ENCODE peak calls at places on chromosomes 7 and 10, in nine cellular contexts. O is IMR-90, M is adrenal gland, C is Peyer's patch, E is heart left ventricle, I is uterus, X is GM12878, D is spleen, T is sigmoid colon. K is an unnamed sample.
A peak's percentile ranks its signal among the peaks of the same experiment; 100 is the strongest.

GRCh38 chr7:5396999-5397656 is 26.5 kb downstream of the TNRC18 start:
- DNase-seq in O (peak; percentile 89), X (peak; percentile 77), I (peak; percentile 80), C (peak; percentile 84), T (peak; percentile 94), E (peak; percentile 84), M (peak; percentile 82), D (peak; percentile 99), K (peak; percentile 96)

GRCh38 chr10:124436191-124436638 is 13.6 kb downstream of the NKX1-2 start:
- DNase-seq in I (no peak), O (no peak), E (no peak), D (no peak), X (peak; percentile 47), M (no peak), C (no peak), T (peak; percentile 4), K (no peak)

GRCh38 chr10:34808789-34809745 is 6.0 kb downstream of the PARD3 start:
- DNase-seq in O (peak; percentile 43), C (no peak), T (peak; percentile 78), M (peak; percentile 21), X (no peak), E (peak; percentile 39), D (peak; percentile 53), I (no peak), K (no peak)

GRCh38 chr10:5047912-5048628 is 44.4 kb upstream of the AKR1C2 start:
- DNase-seq in X (no peak), E (no peak), C (no peak), T (no peak), D (no peak), M (no peak), I (no peak), O (peak; percentile 37), K (no peak)

GRCh38 chr7:70620333-70621055 is 511.4 kb upstream of the GALNT17 start:
- DNase-seq in C (no peak), D (no peak), E (no peak), I (no peak), X (no peak), T (no peak), M (no peak), O (no peak), K (peak; percentile 47)

GRCh38 chr10:58335306-58336005 is 650 bp downstream of the UBE2D1 start:
- DNase-seq in X (no peak), T (peak; percentile 70), E (peak; percentile 54), O (peak; percentile 61), C (no peak), D (no peak), M (peak; percentile 72), I (no peak), K (peak; percentile 90)

GRCh38 chr10:123478112-123478511 is 188.0 kb upstream of the GPR26 start:
- DNase-seq in T (peak; percentile 13), D (no peak), E (no peak), C (no peak), X (no peak), I (no peak), M (no peak), O (no peak), K (no peak)

GRCh38 chr7:27899601-27900000 is 159.6 kb downstream of the TAX1BP1 start:
- DNase-seq in E (no peak), X (no peak), C (no peak), T (no peak), O (no peak), M (no peak), I (no peak), D (no peak), K (no peak)

GRCh38 chr10:133159611-133159949 is 439 bp upstream of the KNDC1 start:
- DNase-seq in I (no peak), T (no peak), X (no peak), D (no peak), O (no peak), C (peak; percentile 43), M (no peak), E (no peak), K (no peak)

GRCh38 chr10:11163990-11164805 is 146.5 kb downstream of the CELF2 start:
- DNase-seq in E (peak; percentile 34), D (peak; percentile 82), T (no peak), X (no peak), O (no peak), M (no peak), C (no peak), I (no peak), K (no peak)

GRCh38 chr7:24722386-24723177 is 34.7 kb downstream of the GSDME start:
- DNase-seq in X (no peak), O (no peak), D (peak; percentile 74), E (no peak), I (no peak), C (no peak), T (no peak), M (no peak), K (no peak)

GRCh38 chr10:124742418-124743187 is 1.6 kb downstream of the FAM53B start:
- DNase-seq in M (peak; percentile 49), E (no peak), O (no peak), I (no peak), X (no peak), T (peak; percentile 78), C (peak; percentile 66), D (peak; percentile 85), K (peak; percentile 85)

GRCh38 chr10:15209827-15210509 is 41.5 kb upstream of the NMT2 start:
- DNase-seq in X (peak; percentile 9), T (peak; percentile 88), I (peak; percentile 86), O (peak; percentile 74), D (peak; percentile 90), E (peak; percentile 81), C (peak; percentile 72), M (peak; percentile 84), K (no peak)

GRCh38 chr7:4282434-4283223 is 399.5 kb upstream of the FOXK1 start:
- DNase-seq in X (no peak), C (no peak), O (peak; percentile 8), I (no peak), D (peak; percentile 30), M (no peak), T (no peak), E (no peak), K (no peak)

GRCh38 chr7:90708841-90709317 is 112.8 kb downstream of the CDK14 start:
- DNase-seq in E (no peak), I (no peak), C (no peak), X (peak; percentile 67), M (peak; percentile 13), T (no peak), D (no peak), O (no peak), K (no peak)

GRCh38 chr10:31819393-31819820 is 109.2 kb downstream of the ARHGAP12 start:
- DNase-seq in M (no peak), T (no peak), I (peak; percentile 23), E (no peak), D (no peak), X (no peak), O (no peak), C (no peak), K (no peak)

GRCh38 chr7:7330997-7331396 is 148.7 kb downstream of the C1GALT1 start:
- DNase-seq in E (no peak), C (no peak), M (no peak), D (no peak), O (no peak), I (no peak), X (no peak), T (no peak), K (no peak)

GRCh38 chr7:70698219-70698832 is 433.6 kb upstream of the GALNT17 start:
- DNase-seq in I (no peak), D (no peak), O (peak; percentile 73), M (peak; percentile 25), T (no peak), X (no peak), E (peak; percentile 36), C (no peak), K (no peak)

GRCh38 chr10:72097448-72098300 is 9.3 kb upstream of the SPOCK2 start:
- DNase-seq in C (no peak), O (peak; percentile 99), X (no peak), I (no peak), D (no peak), T (no peak), E (no peak), M (peak; percentile 88), K (no peak)

GRCh38 chr10:44851413-44851812 is 59.7 kb upstream of the TMEM72 start:
- DNase-seq in D (no peak), C (no peak), X (no peak), T (no peak), M (no peak), O (no peak), E (no peak), I (no peak), K (no peak)

DNA sequence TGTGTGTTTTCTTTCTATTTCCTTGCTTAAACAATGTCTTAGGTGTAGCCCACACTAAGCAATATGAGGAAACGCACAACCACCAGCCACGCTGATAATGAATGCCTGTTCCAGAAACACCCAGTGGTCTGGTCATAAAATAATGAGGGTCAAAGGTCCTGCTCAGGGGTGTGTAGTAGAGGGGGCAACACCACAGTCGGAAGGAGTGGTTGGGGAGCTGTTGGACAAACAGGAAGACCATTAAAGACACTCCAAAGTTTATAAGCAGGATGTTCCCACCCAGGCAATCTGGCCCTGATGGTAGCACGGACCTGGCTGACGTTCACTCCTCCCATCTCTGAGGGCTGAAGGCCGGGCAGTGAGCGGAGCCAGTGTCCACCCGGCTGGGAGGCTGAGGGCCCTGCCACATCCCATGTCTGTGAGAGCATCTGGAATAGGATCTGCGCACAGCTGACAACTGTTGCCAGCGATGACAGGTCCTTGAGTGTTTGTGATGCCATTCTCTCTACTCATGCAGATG is 7.7 kb downstream of the PKD1L1 start:
- DNase-seq in D (peak; percentile 83), E (peak; percentile 71), M (no peak), T (no peak), O (peak; percentile 77), X (no peak), C (peak; percentile 68), I (no peak), K (no peak)
- H3K27ac ChIP-seq in D (no peak overlapping the region), E (peak overlapping the region; percentile 74), M (no peak overlapping the region), T (peak overlapping the region; percentile 52), O (peak overlapping the region; percentile 68), X (no peak overlapping the region), C (peak overlapping the region; percentile 49), I (peak overlapping the region; percentile 15), K (peak overlapping the region; percentile 73)

GRCh38 chr7:134778941-134779740 is at the start of gene CALD1:
- DNase-seq in C (peak; percentile 52), X (no peak), D (no peak), M (peak; percentile 52), E (peak; percentile 81), O (peak; percentile 99), T (peak; percentile 96), I (peak; percentile 93), K (peak; percentile 41)
- TF ChIP-seq POLR2A in C (peak; percentile 28), X (no peak), D (no peak), M (peak; percentile 43), E (peak; percentile 82), O (peak; percentile 98), T (peak; percentile 84), I (peak; percentile 84), K (peak; percentile 39)

GRCh38 chr10:113216068-113216467 is 266.0 kb downstream of the TCF7L2 start:
- DNase-seq in I (no peak), C (no peak), D (no peak), O (no peak), E (no peak), X (no peak), M (no peak), T (no peak), K (no peak)
- TF ChIP-seq CTCF in I (no peak), C (no peak), D (no peak), O (no peak), E (no peak), X (no peak), M (no peak), T (no peak), K (peak; percentile 22)

DNA sequence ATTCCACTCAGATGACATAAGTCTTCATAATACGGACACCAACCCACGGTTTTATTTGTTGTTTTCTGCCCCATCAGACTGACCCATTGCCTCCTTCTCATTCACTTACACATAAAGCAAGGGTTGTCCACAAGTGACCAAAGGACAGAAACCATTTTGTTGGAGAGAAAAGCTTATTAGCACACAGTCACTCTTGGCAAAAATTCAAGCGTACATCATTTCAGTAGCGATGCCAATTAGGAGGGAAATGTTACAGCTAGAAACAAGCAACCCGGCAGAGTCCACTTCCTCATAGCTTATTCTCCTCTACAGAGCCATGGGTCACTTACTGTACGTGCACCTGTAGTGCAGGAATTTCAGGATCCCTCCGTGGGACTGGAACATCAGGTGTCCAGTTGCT is 23.0 kb downstream of the ABLIM1 start:
- DNase-seq in E (no peak), D (no peak), O (no peak), I (no peak), M (no peak), C (no peak), T (no peak), X (no peak), K (no peak)
- H3K27ac ChIP-seq in E (peak overlapping the region; percentile 64), D (no peak overlapping the region), O (no peak overlapping the region), I (peak overlapping the region; percentile 49), M (no peak overlapping the region), C (no peak overlapping the region), T (peak overlapping the region; percentile 73), X (no peak overlapping the region), K (peak overlapping the region; percentile 58)

K was measured in upper lobe of left lung.